ENCODE peak calls at places on chromosome 22, in four cellular contexts. One of them, this sample, is unnamed. For H3K9me1, the result is how much of the 10 kb centered on the place peaks cover.

GRCh38 chr22:36136988-36137387 is 23.6 kb downstream of the APOL3 start:
- DNase-seq in K562: no peak
- DNase-seq in endothelial cell of umbilical vein: no peak
- DNase-seq in IMR-90: peak
- DNase-seq in this sample: no peak

GRCh38 chr22:35883028-35883620 is 145.5 kb downstream of the RBFOX2 start:
- DNase-seq in K562: no peak
- DNase-seq in IMR-90: peak
- DNase-seq in endothelial cell of umbilical vein: peak
- DNase-seq in this sample: no peak

GRCh38 chr22:48944756-48945620 is 882.7 kb downstream of the BRD1 start:
- DNase-seq in K562: no peak
- DNase-seq in endothelial cell of umbilical vein: no peak
- DNase-seq in IMR-90: no peak
- DNase-seq in this sample: no peak

GRCh38 chr22:37121887-37122591 is 12.5 kb upstream of the TMPRSS6 start:
- DNase-seq in endothelial cell of umbilical vein: peak
- DNase-seq in K562: no peak
- DNase-seq in IMR-90: peak
- DNase-seq in this sample: peak

GRCh38 chr22:34866501-34867171 is 199.3 kb upstream of the ISX start:
- DNase-seq in IMR-90: no peak
- DNase-seq in K562: no peak
- DNase-seq in endothelial cell of umbilical vein: no peak
- DNase-seq in this sample: no peak

GRCh38 chr22:46984751-46985506 is 222.5 kb downstream of the TBC1D22A start:
- DNase-seq in IMR-90: peak
- DNase-seq in endothelial cell of umbilical vein: peak
- DNase-seq in K562: no peak
- DNase-seq in this sample: peak

GRCh38 chr22:43011079-43011478 is 3.9 kb downstream of the PACSIN2 start:
- DNase-seq in IMR-90: no peak
- DNase-seq in K562: no peak
- DNase-seq in endothelial cell of umbilical vein: no peak
- DNase-seq in this sample: no peak

GRCh38 chr22:42066937-42067336 is 3.7 kb downstream of the NAGA start:
- DNase-seq in IMR-90: no peak
- DNase-seq in endothelial cell of umbilical vein: no peak
- DNase-seq in K562: no peak
- DNase-seq in this sample: no peak

GRCh38 chr22:48713266-48714205 is 1114.1 kb downstream of the BRD1 start:
- DNase-seq in endothelial cell of umbilical vein: no peak
- DNase-seq in K562: no peak
- DNase-seq in IMR-90: no peak
- DNase-seq in this sample: no peak

GRCh38 chr22:23503736-23504440 is 76.2 kb downstream of the IGLL1 start:
- DNase-seq in K562: no peak
- DNase-seq in IMR-90: no peak
- DNase-seq in endothelial cell of umbilical vein: no peak
- DNase-seq in this sample: no peak

GRCh38 chr22:31828739-31829138 is 74.9 kb downstream of the DEPDC5 start:
- DNase-seq in K562: no peak
- DNase-seq in endothelial cell of umbilical vein: no peak
- DNase-seq in IMR-90: no peak
- DNase-seq in this sample: no peak

GRCh38 chr22:44702479-44703219 is 645 bp downstream of the PRR5 start:
- DNase-seq in IMR-90: peak
- DNase-seq in endothelial cell of umbilical vein: no peak
- DNase-seq in K562: no peak
- DNase-seq in this sample: no peak

GRCh38 chr22:23256986-23257888 is 76.9 kb downstream of the BCR start:
- DNase-seq in IMR-90: no peak
- DNase-seq in endothelial cell of umbilical vein: no peak
- DNase-seq in K562: peak
- DNase-seq in this sample: no peak

GRCh38 chr22:35314161-35314942 is 14.7 kb downstream of the TOM1 start:
- DNase-seq in endothelial cell of umbilical vein: no peak
- DNase-seq in IMR-90: no peak
- DNase-seq in K562: no peak
- DNase-seq in this sample: no peak

GRCh38 chr22:37079158-37079557 is 27.6 kb downstream of the KCTD17 start:
- DNase-seq in IMR-90: no peak
- DNase-seq in endothelial cell of umbilical vein: no peak
- DNase-seq in K562: no peak
- DNase-seq in this sample: no peak

GRCh38 chr22:23675502-23676415 is 15.1 kb upstream of the RGL4 start:
- DNase-seq in IMR-90: no peak
- DNase-seq in endothelial cell of umbilical vein: no peak
- DNase-seq in K562: no peak
- DNase-seq in this sample: no peak

GRCh38 chr22:32044913-32045312 is 1.9 kb downstream of the SLC5A1 start:
- DNase-seq in endothelial cell of umbilical vein: no peak
- DNase-seq in K562: no peak
- DNase-seq in IMR-90: no peak
- DNase-seq in this sample: no peak

GRCh38 chr22:46798366-46799057 is 36.1 kb downstream of the TBC1D22A start:
- DNase-seq in K562: peak
- DNase-seq in endothelial cell of umbilical vein: peak
- DNase-seq in IMR-90: peak
- DNase-seq in this sample: no peak

GRCh38 chr22:40247976-40248375 is 70.3 kb downstream of the TNRC6B start:
- DNase-seq in endothelial cell of umbilical vein: no peak
- DNase-seq in K562: no peak
- DNase-seq in IMR-90: no peak
- DNase-seq in this sample: no peak

GRCh38 chr22:18126606-18127005 is 16.0 kb downstream of the TUBA8 start:
- DNase-seq in IMR-90: no peak
- DNase-seq in endothelial cell of umbilical vein: no peak
- DNase-seq in K562: no peak
- DNase-seq in this sample: no peak

GRCh38 chr22:35838849-35839646 is 121.4 kb downstream of the APOL5 start:
- DNase-seq in IMR-90: peak
- DNase-seq in K562: no peak
- DNase-seq in endothelial cell of umbilical vein: peak
- DNase-seq in this sample: no peak

GRCh38 chr22:46086577-46087335 is 63.6 kb upstream of the PPARA start:
- DNase-seq in IMR-90: peak
- DNase-seq in K562: no peak
- DNase-seq in endothelial cell of umbilical vein: no peak
- DNase-seq in this sample: no peak

GRCh38 chr22:23204541-23205157 is 24.3 kb downstream of the BCR start:
- DNase-seq in endothelial cell of umbilical vein: no peak
- DNase-seq in IMR-90: no peak
- DNase-seq in K562: no peak
- DNase-seq in this sample: no peak

GRCh38 chr22:38565441-38565840 is 4.5 kb downstream of the DMC1 start:
- DNase-seq in IMR-90: no peak
- DNase-seq in endothelial cell of umbilical vein: no peak
- DNase-seq in K562: no peak
- DNase-seq in this sample: no peak

GRCh38 chr22:38569181-38569971 is 607 bp downstream of the DMC1 start:
- DNase-seq in endothelial cell of umbilical vein: no peak
- DNase-seq in IMR-90: no peak
- DNase-seq in K562: peak
- DNase-seq in this sample: no peak

GRCh38 chr22:38567531-38568245 is 2.3 kb downstream of the DMC1 start:
- DNase-seq in IMR-90: no peak
- DNase-seq in K562: no peak
- DNase-seq in endothelial cell of umbilical vein: no peak
- DNase-seq in this sample: no peak

GRCh38 chr22:38564669-38565068 is 5.3 kb downstream of the DMC1 start:
- DNase-seq in K562: no peak
- DNase-seq in IMR-90: peak
- DNase-seq in endothelial cell of umbilical vein: no peak
- DNase-seq in this sample: no peak

DNA sequence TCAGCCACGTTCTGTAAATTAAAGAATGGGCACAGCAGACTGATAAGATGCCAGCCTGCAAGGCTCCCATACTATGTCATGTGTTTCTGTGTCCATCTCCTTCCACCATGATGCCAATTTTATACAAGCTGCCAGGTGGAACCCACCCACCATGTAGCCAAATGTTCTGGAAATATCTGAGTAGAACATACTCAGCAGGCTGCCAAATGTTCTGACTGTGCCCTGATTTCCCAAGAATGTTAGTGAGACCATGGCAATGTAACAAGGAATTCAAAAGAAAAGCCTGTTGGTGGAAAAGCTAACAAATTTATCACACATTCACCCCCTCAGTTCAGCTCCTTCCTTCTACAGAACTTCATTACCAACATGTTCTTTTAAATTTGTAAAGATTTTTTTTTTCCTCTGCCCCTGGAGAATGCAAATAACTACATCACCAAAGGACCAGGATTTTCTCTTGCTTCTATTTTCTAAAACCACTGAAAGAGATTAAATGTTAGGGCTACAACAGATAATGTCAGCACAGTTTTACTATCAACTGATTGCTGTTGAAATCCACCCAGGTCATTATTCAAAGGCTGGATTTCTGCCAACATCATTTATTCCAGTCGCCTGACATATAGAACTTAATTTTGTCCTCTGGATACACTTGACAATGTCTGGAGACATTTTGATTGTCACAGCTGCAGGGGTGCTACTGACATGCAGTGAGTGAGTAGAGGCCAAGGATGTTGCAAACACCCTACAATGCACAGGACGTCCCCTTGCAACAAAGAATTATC is 3.1 kb downstream of the DMC1 start:
- DNase-seq in K562: no peak
- DNase-seq in IMR-90: no peak
- DNase-seq in endothelial cell of umbilical vein: no peak
- DNase-seq in this sample: no peak
- H3K4me2 ChIP-seq in K562: no peak
- H3K4me2 ChIP-seq in IMR-90: no peak
- H3K4me2 ChIP-seq in endothelial cell of umbilical vein: no peak
- H3K4me2 ChIP-seq in this sample: no peak

GRCh38 chr22:29275819-29276565 is 7.9 kb downstream of the EWSR1 start:
- DNase-seq in endothelial cell of umbilical vein: no peak
- DNase-seq in IMR-90: no peak
- DNase-seq in K562: no peak
- DNase-seq in this sample: no peak
- H3K9me1 ChIP-seq in endothelial cell of umbilical vein: under half
- H3K9me1 ChIP-seq in IMR-90: under half
- H3K9me1 ChIP-seq in K562: under half
- H3K9me1 ChIP-seq in this sample: under half

DNA sequence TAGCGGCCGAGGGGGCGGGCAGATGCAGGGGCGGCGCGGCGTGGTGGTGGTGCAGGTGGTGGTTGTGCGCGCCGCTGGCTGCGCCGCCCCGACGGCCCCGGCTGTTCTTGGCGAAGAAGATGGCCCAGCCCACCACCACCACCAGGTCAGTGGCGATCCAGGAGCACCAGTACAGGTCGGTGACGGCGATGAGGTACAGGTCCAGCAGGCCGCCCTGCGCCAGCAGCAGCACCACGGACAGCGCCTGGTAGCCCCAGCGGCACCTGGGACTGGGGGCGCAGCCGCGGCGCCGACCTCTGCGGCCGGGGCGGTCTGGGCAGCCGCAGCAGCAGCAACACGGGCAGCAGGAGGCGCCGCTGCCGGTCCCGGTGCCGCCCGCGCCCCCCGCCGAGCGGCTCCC is 879 bp downstream of the TMEM121B start:
- DNase-seq in K562: peak
- DNase-seq in endothelial cell of umbilical vein: peak
- DNase-seq in IMR-90: peak
- DNase-seq in this sample: no peak
- H3K4me2 ChIP-seq in K562: no peak
- H3K4me2 ChIP-seq in endothelial cell of umbilical vein: no peak
- H3K4me2 ChIP-seq in IMR-90: no peak
- H3K4me2 ChIP-seq in this sample: no peak

GRCh38 chr22:33421859-33422258 is 363.7 kb upstream of the SYN3 start:
- DNase-seq in K562: no peak
- DNase-seq in IMR-90: no peak
- DNase-seq in endothelial cell of umbilical vein: no peak
- DNase-seq in this sample: no peak

DNA sequence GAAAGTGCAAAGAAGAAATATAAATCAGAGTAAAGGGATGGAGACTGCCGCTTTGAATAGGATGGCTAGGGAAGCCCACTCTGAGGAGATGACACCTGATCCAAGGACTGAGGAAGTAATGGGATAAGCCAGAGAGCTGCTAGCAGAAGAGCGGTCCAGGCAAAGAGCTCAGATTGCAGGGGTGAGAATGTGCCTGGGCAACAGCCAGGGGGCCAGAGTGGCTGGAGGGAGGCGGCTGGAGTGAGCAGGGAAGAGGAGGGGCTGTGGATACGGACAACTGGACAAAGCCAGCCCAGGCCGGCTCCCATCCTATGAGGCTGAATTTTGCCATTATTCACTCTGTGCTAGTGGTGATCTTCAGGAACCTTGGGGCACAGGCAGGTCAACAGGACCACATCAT is 360.3 kb upstream of the SYN3 start:
- DNase-seq in endothelial cell of umbilical vein: no peak
- DNase-seq in K562: no peak
- DNase-seq in IMR-90: no peak
- DNase-seq in this sample: no peak
- H3K9me1 ChIP-seq in endothelial cell of umbilical vein: under half
- H3K9me1 ChIP-seq in K562: under half
- H3K9me1 ChIP-seq in IMR-90: under half
- H3K9me1 ChIP-seq in this sample: under half

GRCh38 chr22:50140615-50141014 is 29.9 kb upstream of the PANX2 start:
- DNase-seq in IMR-90: no peak
- DNase-seq in endothelial cell of umbilical vein: no peak
- DNase-seq in K562: no peak
- DNase-seq in this sample: no peak

GRCh38 chr22:50139843-50140415 is 30.6 kb upstream of the PANX2 start:
- DNase-seq in K562: no peak
- DNase-seq in endothelial cell of umbilical vein: no peak
- DNase-seq in IMR-90: no peak
- DNase-seq in this sample: no peak

GRCh38 chr22:50136431-50137047 is 34.0 kb upstream of the PANX2 start:
- DNase-seq in IMR-90: no peak
- DNase-seq in endothelial cell of umbilical vein: no peak
- DNase-seq in K562: no peak
- DNase-seq in this sample: no peak

GRCh38 chr22:50138988-50139387 is 31.5 kb upstream of the PANX2 start:
- DNase-seq in endothelial cell of umbilical vein: no peak
- DNase-seq in K562: no peak
- DNase-seq in IMR-90: no peak
- DNase-seq in this sample: no peak

GRCh38 chr22:50138036-50138435 is 32.5 kb upstream of the PANX2 start:
- DNase-seq in IMR-90: no peak
- DNase-seq in endothelial cell of umbilical vein: no peak
- DNase-seq in K562: no peak
- DNase-seq in this sample: no peak
- H3K4me2 ChIP-seq in IMR-90: no peak
- H3K4me2 ChIP-seq in endothelial cell of umbilical vein: no peak
- H3K4me2 ChIP-seq in K562: no peak
- H3K4me2 ChIP-seq in this sample: no peak